ENCODE peak calls at places on chromosome 12, in nine cellular contexts. One of them, this sample, is unnamed.

GRCh38 chr12:100953217-100953616 is 158.6 kb downstream of the ANO4 start:
- DNase-seq in dorsolateral prefrontal cortex: no peak
- DNase-seq in heart right ventricle: no peak
- DNase-seq in hepatocyte: no peak
- DNase-seq in cardiac muscle cell: peak; percentile 6
- DNase-seq in MCF 10A: no peak
- DNase-seq in lung: no peak
- DNase-seq in CD8-positive, alpha-beta T cell: no peak
- DNase-seq in tibial artery: no peak
- DNase-seq in this sample: no peak

GRCh38 chr12:70255311-70255710 is 12.1 kb downstream of the CNOT2 start:
- DNase-seq in MCF 10A: no peak
- DNase-seq in hepatocyte: no peak
- DNase-seq in CD8-positive, alpha-beta T cell: no peak
- DNase-seq in dorsolateral prefrontal cortex: no peak
- DNase-seq in tibial artery: no peak
- DNase-seq in heart right ventricle: no peak
- DNase-seq in lung: no peak
- DNase-seq in cardiac muscle cell: peak; percentile 49
- DNase-seq in this sample: no peak

GRCh38 chr12:104436790-104437189 is 20.0 kb upstream of the CHST11 start:
- DNase-seq in lung: no peak
- DNase-seq in tibial artery: no peak
- DNase-seq in hepatocyte: no peak
- DNase-seq in cardiac muscle cell: no peak
- DNase-seq in CD8-positive, alpha-beta T cell: no peak
- DNase-seq in heart right ventricle: no peak
- DNase-seq in MCF 10A: no peak
- DNase-seq in dorsolateral prefrontal cortex: no peak
- DNase-seq in this sample: no peak

GRCh38 chr12:26121841-26122680 is 2.8 kb downstream of the BHLHE41 start:
- DNase-seq in heart right ventricle: peak; percentile 43
- DNase-seq in MCF 10A: peak; percentile 8
- DNase-seq in lung: no peak
- DNase-seq in CD8-positive, alpha-beta T cell: peak; percentile 18
- DNase-seq in cardiac muscle cell: peak; percentile 42
- DNase-seq in tibial artery: peak; percentile 34
- DNase-seq in hepatocyte: peak; percentile 67
- DNase-seq in dorsolateral prefrontal cortex: no peak
- DNase-seq in this sample: peak; percentile 45

GRCh38 chr12:55957106-55957859 is 8.6 kb downstream of the PMEL start:
- DNase-seq in tibial artery: no peak
- DNase-seq in MCF 10A: peak; percentile 71
- DNase-seq in hepatocyte: no peak
- DNase-seq in lung: no peak
- DNase-seq in dorsolateral prefrontal cortex: no peak
- DNase-seq in CD8-positive, alpha-beta T cell: no peak
- DNase-seq in heart right ventricle: no peak
- DNase-seq in cardiac muscle cell: no peak
- DNase-seq in this sample: no peak

GRCh38 chr12:105590571-105590970 is 260.1 kb downstream of the C12orf75 start:
- DNase-seq in CD8-positive, alpha-beta T cell: no peak
- DNase-seq in hepatocyte: no peak
- DNase-seq in MCF 10A: peak; percentile 33
- DNase-seq in dorsolateral prefrontal cortex: no peak
- DNase-seq in cardiac muscle cell: no peak
- DNase-seq in heart right ventricle: no peak
- DNase-seq in tibial artery: no peak
- DNase-seq in lung: no peak
- DNase-seq in this sample: no peak

GRCh38 chr12:91763654-91764439 is 381.8 kb downstream of the BTG1 start:
- DNase-seq in MCF 10A: no peak
- DNase-seq in tibial artery: no peak
- DNase-seq in lung: no peak
- DNase-seq in hepatocyte: no peak
- DNase-seq in heart right ventricle: no peak
- DNase-seq in CD8-positive, alpha-beta T cell: no peak
- DNase-seq in cardiac muscle cell: peak; percentile 23
- DNase-seq in dorsolateral prefrontal cortex: no peak
- DNase-seq in this sample: no peak

GRCh38 chr12:112916270-112916669 is 9.5 kb downstream of the OAS1 start:
- DNase-seq in cardiac muscle cell: peak; percentile 62
- DNase-seq in hepatocyte: no peak
- DNase-seq in CD8-positive, alpha-beta T cell: no peak
- DNase-seq in MCF 10A: peak; percentile 99
- DNase-seq in dorsolateral prefrontal cortex: no peak
- DNase-seq in tibial artery: no peak
- DNase-seq in lung: no peak
- DNase-seq in heart right ventricle: no peak
- DNase-seq in this sample: no peak

GRCh38 chr12:124011435-124012124 is 38.6 kb downstream of the ZNF664 start:
- DNase-seq in cardiac muscle cell: no peak
- DNase-seq in MCF 10A: no peak
- DNase-seq in heart right ventricle: no peak
- DNase-seq in tibial artery: no peak
- DNase-seq in CD8-positive, alpha-beta T cell: no peak
- DNase-seq in dorsolateral prefrontal cortex: no peak
- DNase-seq in hepatocyte: no peak
- DNase-seq in lung: no peak
- DNase-seq in this sample: no peak

GRCh38 chr12:114666746-114667668 is 17.0 kb downstream of the TBX3 start:
- DNase-seq in heart right ventricle: no peak
- DNase-seq in cardiac muscle cell: no peak
- DNase-seq in MCF 10A: no peak
- DNase-seq in tibial artery: no peak
- DNase-seq in CD8-positive, alpha-beta T cell: no peak
- DNase-seq in hepatocyte: peak; percentile 46
- DNase-seq in dorsolateral prefrontal cortex: no peak
- DNase-seq in lung: no peak
- DNase-seq in this sample: no peak

GRCh38 chr12:109385339-109386078 is 37.8 kb downstream of the MYO1H start:
- DNase-seq in hepatocyte: peak; percentile 48
- DNase-seq in cardiac muscle cell: peak; percentile 68
- DNase-seq in dorsolateral prefrontal cortex: no peak
- DNase-seq in MCF 10A: peak; percentile 52
- DNase-seq in CD8-positive, alpha-beta T cell: no peak
- DNase-seq in heart right ventricle: no peak
- DNase-seq in tibial artery: peak; percentile 47
- DNase-seq in lung: no peak
- DNase-seq in this sample: no peak

DNA sequence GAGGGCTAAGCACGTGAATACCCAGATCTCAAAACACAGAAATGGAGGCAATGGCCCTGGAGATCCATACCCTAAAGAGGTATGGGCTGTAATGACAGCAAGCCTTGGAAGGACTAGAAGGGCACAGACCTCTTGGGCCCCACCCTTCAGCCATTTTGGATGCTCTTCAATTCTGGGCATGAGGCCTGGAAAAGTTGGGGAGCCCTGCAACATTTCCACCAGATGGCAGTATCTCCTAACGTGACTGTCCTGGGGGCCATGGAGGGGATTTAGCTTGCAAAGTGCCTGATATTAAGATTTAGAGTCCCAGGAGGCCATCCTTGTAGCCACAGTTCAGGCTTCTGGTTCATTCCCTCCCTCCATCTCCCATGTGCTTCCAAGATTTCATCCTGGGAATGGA is 30.2 kb downstream of the KCNA5 start:
- DNase-seq in MCF 10A: no peak
- DNase-seq in lung: no peak
- DNase-seq in heart right ventricle: no peak
- DNase-seq in CD8-positive, alpha-beta T cell: no peak
- DNase-seq in hepatocyte: no peak
- DNase-seq in cardiac muscle cell: peak; percentile 30
- DNase-seq in tibial artery: no peak
- DNase-seq in dorsolateral prefrontal cortex: no peak
- DNase-seq in this sample: no peak
- TF ChIP-seq CTCF in MCF 10A: no peak
- TF ChIP-seq CTCF in lung: no peak
- TF ChIP-seq CTCF in heart right ventricle: no peak
- TF ChIP-seq CTCF in CD8-positive, alpha-beta T cell: no peak
- TF ChIP-seq CTCF in hepatocyte: peak; percentile 39
- TF ChIP-seq CTCF in cardiac muscle cell: peak; percentile 45
- TF ChIP-seq CTCF in tibial artery: no peak
- TF ChIP-seq CTCF in dorsolateral prefrontal cortex: no peak
- TF ChIP-seq CTCF in this sample: peak; percentile 36

DNA sequence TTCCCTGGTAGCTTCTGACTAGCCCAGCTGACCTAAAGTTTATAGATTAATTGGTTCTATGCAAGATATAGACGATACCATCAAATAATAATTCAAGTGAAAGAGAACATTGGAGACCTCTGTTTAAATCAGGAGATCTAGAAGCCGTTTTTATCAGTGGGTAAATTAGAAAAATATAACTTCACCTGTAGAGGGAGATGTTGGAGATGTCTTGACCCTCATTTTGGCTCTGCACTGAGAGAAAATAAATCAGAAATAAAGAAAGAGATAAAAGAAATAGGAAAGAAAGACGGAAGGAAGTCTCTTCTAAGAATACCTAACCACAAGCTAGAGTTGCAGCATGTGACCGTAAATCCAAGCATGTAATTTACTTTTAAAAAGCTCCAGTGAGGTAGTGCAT is 684.5 kb downstream of the C12orf50 start:
- DNase-seq in cardiac muscle cell: no peak
- DNase-seq in lung: no peak
- DNase-seq in dorsolateral prefrontal cortex: no peak
- DNase-seq in tibial artery: no peak
- DNase-seq in heart right ventricle: no peak
- DNase-seq in MCF 10A: peak; percentile 2
- DNase-seq in CD8-positive, alpha-beta T cell: no peak
- DNase-seq in hepatocyte: no peak
- DNase-seq in this sample: no peak
- TF ChIP-seq CTCF in cardiac muscle cell: no peak
- TF ChIP-seq CTCF in lung: no peak
- TF ChIP-seq CTCF in dorsolateral prefrontal cortex: no peak
- TF ChIP-seq CTCF in tibial artery: no peak
- TF ChIP-seq CTCF in heart right ventricle: no peak
- TF ChIP-seq CTCF in MCF 10A: no peak
- TF ChIP-seq CTCF in CD8-positive, alpha-beta T cell: no peak
- TF ChIP-seq CTCF in hepatocyte: peak; percentile 30
- TF ChIP-seq CTCF in this sample: peak; percentile 23

GRCh38 chr12:47802312-47802711 is 17.4 kb downstream of the HDAC7 start:
- DNase-seq in MCF 10A: no peak
- DNase-seq in heart right ventricle: no peak
- DNase-seq in hepatocyte: no peak
- DNase-seq in cardiac muscle cell: no peak
- DNase-seq in dorsolateral prefrontal cortex: no peak
- DNase-seq in lung: no peak
- DNase-seq in CD8-positive, alpha-beta T cell: no peak
- DNase-seq in tibial artery: no peak
- DNase-seq in this sample: no peak
- TF ChIP-seq CTCF in MCF 10A: peak; percentile 6
- TF ChIP-seq CTCF in heart right ventricle: no peak
- TF ChIP-seq CTCF in hepatocyte: no peak
- TF ChIP-seq CTCF in cardiac muscle cell: peak; percentile 40
- TF ChIP-seq CTCF in dorsolateral prefrontal cortex: no peak
- TF ChIP-seq CTCF in lung: no peak
- TF ChIP-seq CTCF in CD8-positive, alpha-beta T cell: peak; percentile 45
- TF ChIP-seq CTCF in tibial artery: no peak
- TF ChIP-seq CTCF in this sample: peak; percentile 46

GRCh38 chr12:17591113-17591512 is 498.9 kb downstream of the RERGL start:
- DNase-seq in hepatocyte: no peak
- DNase-seq in dorsolateral prefrontal cortex: no peak
- DNase-seq in cardiac muscle cell: no peak
- DNase-seq in lung: no peak
- DNase-seq in CD8-positive, alpha-beta T cell: no peak
- DNase-seq in MCF 10A: no peak
- DNase-seq in tibial artery: no peak
- DNase-seq in heart right ventricle: no peak
- DNase-seq in this sample: no peak

GRCh38 chr12:17593715-17594406 is 496.1 kb downstream of the RERGL start:
- DNase-seq in hepatocyte: no peak
- DNase-seq in cardiac muscle cell: no peak
- DNase-seq in CD8-positive, alpha-beta T cell: no peak
- DNase-seq in lung: no peak
- DNase-seq in tibial artery: no peak
- DNase-seq in MCF 10A: no peak
- DNase-seq in heart right ventricle: no peak
- DNase-seq in dorsolateral prefrontal cortex: no peak
- DNase-seq in this sample: no peak

GRCh38 chr12:17592472-17592871 is 497.5 kb downstream of the RERGL start:
- DNase-seq in MCF 10A: no peak
- DNase-seq in CD8-positive, alpha-beta T cell: no peak
- DNase-seq in heart right ventricle: no peak
- DNase-seq in lung: no peak
- DNase-seq in dorsolateral prefrontal cortex: no peak
- DNase-seq in hepatocyte: no peak
- DNase-seq in tibial artery: no peak
- DNase-seq in cardiac muscle cell: no peak
- DNase-seq in this sample: no peak

GRCh38 chr12:17588968-17589367 is 501.0 kb downstream of the RERGL start:
- DNase-seq in cardiac muscle cell: no peak
- DNase-seq in CD8-positive, alpha-beta T cell: no peak
- DNase-seq in hepatocyte: peak; percentile 55
- DNase-seq in heart right ventricle: no peak
- DNase-seq in tibial artery: no peak
- DNase-seq in dorsolateral prefrontal cortex: no peak
- DNase-seq in lung: no peak
- DNase-seq in MCF 10A: peak; percentile 47
- DNase-seq in this sample: no peak
- TF ChIP-seq CTCF in cardiac muscle cell: no peak
- TF ChIP-seq CTCF in CD8-positive, alpha-beta T cell: no peak
- TF ChIP-seq CTCF in hepatocyte: peak; percentile 61
- TF ChIP-seq CTCF in heart right ventricle: no peak
- TF ChIP-seq CTCF in tibial artery: no peak
- TF ChIP-seq CTCF in dorsolateral prefrontal cortex: peak; percentile 13
- TF ChIP-seq CTCF in lung: no peak
- TF ChIP-seq CTCF in MCF 10A: peak; percentile 62
- TF ChIP-seq CTCF in this sample: peak; percentile 68

GRCh38 chr12:30797689-30798088 is 42.9 kb upstream of the CAPRIN2 start:
- DNase-seq in cardiac muscle cell: no peak
- DNase-seq in tibial artery: no peak
- DNase-seq in heart right ventricle: no peak
- DNase-seq in CD8-positive, alpha-beta T cell: no peak
- DNase-seq in MCF 10A: peak; percentile 9
- DNase-seq in lung: no peak
- DNase-seq in hepatocyte: no peak
- DNase-seq in dorsolateral prefrontal cortex: no peak
- DNase-seq in this sample: no peak
- TF ChIP-seq CTCF in cardiac muscle cell: peak; percentile 10
- TF ChIP-seq CTCF in tibial artery: no peak
- TF ChIP-seq CTCF in heart right ventricle: no peak
- TF ChIP-seq CTCF in CD8-positive, alpha-beta T cell: no peak
- TF ChIP-seq CTCF in MCF 10A: no peak
- TF ChIP-seq CTCF in lung: no peak
- TF ChIP-seq CTCF in hepatocyte: no peak
- TF ChIP-seq CTCF in dorsolateral prefrontal cortex: no peak
- TF ChIP-seq CTCF in this sample: no peak

This sample was measured in progenitor cell of endocrine pancreas.